ENCODE peak calls at places on chromosomes 11 and 22, in four cellular contexts. E, F, O and Z are unnamed samples.

GRCh38 chr11:62048101-62048500 is 75.7 kb upstream of the INCENP start:
- DNase-seq in E (no peak), F (no peak), O (peak), Z (no peak)

GRCh38 chr11:87425391-87425790 is 387.7 kb downstream of the TMEM135 start:
- DNase-seq in O (peak), F (no peak), E (no peak), Z (no peak)

GRCh38 chr11:128630367-128631230 is 43.2 kb upstream of the ETS1 start:
- DNase-seq in F (peak), O (peak), E (peak), Z (peak)

GRCh38 chr11:65381721-65382035 is 768 bp downstream of the SLC25A45 start:
- DNase-seq in E (peak), F (peak), O (peak), Z (no peak)

GRCh38 chr22:21707677-21708076 is 27.9 kb downstream of the YPEL1 start:
- DNase-seq in O (no peak), F (no peak), E (no peak), Z (no peak)

GRCh38 chr11:78791254-78791653 is 216.6 kb upstream of the NARS2 start:
- DNase-seq in F (no peak), E (no peak), O (peak), Z (no peak)

GRCh38 chr22:40673017-40673416 is 6.3 kb upstream of the MCHR1 start:
- DNase-seq in E (no peak), O (no peak), F (no peak), Z (no peak)

GRCh38 chr11:101738494-101738893 is 154.7 kb upstream of the TRPC6 start:
- DNase-seq in E (peak), F (no peak), O (peak), Z (no peak)

GRCh38 chr11:114683007-114683406 is 4.7 kb downstream of the NXPE2 start:
- DNase-seq in O (no peak), E (no peak), F (peak), Z (no peak)